ENCODE peak calls at places on chromosomes 6 and 20, in five cellular contexts. One of them, this sample, is unnamed.

GRCh38 chr6:166989427-166990034 is 9.7 kb upstream of the CEP43 start:
- DNase-seq in CD4-positive, CD25-positive, alpha-beta regulatory T cell: peak
- DNase-seq in cardiac muscle cell: peak
- DNase-seq in A549: peak
- DNase-seq in HCT116: no peak
- DNase-seq in this sample: no peak

GRCh38 chr20:53900380-53900999 is 169.9 kb downstream of the BCAS1 start:
- DNase-seq in HCT116: no peak
- DNase-seq in cardiac muscle cell: no peak
- DNase-seq in A549: peak
- DNase-seq in CD4-positive, CD25-positive, alpha-beta regulatory T cell: no peak
- DNase-seq in this sample: no peak

GRCh38 chr20:14069796-14070195 is 74.5 kb downstream of the MACROD2 start:
- DNase-seq in A549: no peak
- DNase-seq in cardiac muscle cell: no peak
- DNase-seq in CD4-positive, CD25-positive, alpha-beta regulatory T cell: no peak
- DNase-seq in HCT116: no peak
- DNase-seq in this sample: no peak

GRCh38 chr20:60695223-60695622 is 556.8 kb upstream of the CDH4 start:
- DNase-seq in CD4-positive, CD25-positive, alpha-beta regulatory T cell: no peak
- DNase-seq in cardiac muscle cell: no peak
- DNase-seq in HCT116: no peak
- DNase-seq in A549: peak
- DNase-seq in this sample: no peak

GRCh38 chr6:143110572-143110971 is 49.9 kb downstream of the AIG1 start:
- DNase-seq in CD4-positive, CD25-positive, alpha-beta regulatory T cell: no peak
- DNase-seq in HCT116: no peak
- DNase-seq in cardiac muscle cell: no peak
- DNase-seq in A549: no peak
- DNase-seq in this sample: no peak

GRCh38 chr6:83702749-83703148 is 6.2 kb downstream of the SNAP91 start:
- DNase-seq in cardiac muscle cell: no peak
- DNase-seq in HCT116: no peak
- DNase-seq in A549: no peak
- DNase-seq in CD4-positive, CD25-positive, alpha-beta regulatory T cell: no peak
- DNase-seq in this sample: no peak

GRCh38 chr6:136593748-136594490 is 43.7 kb upstream of the MAP7 start:
- DNase-seq in A549: peak
- DNase-seq in CD4-positive, CD25-positive, alpha-beta regulatory T cell: peak
- DNase-seq in HCT116: peak
- DNase-seq in cardiac muscle cell: peak
- DNase-seq in this sample: no peak

GRCh38 chr6:106149472-106150069 is 63.4 kb downstream of the PRDM1 start:
- DNase-seq in HCT116: no peak
- DNase-seq in A549: no peak
- DNase-seq in CD4-positive, CD25-positive, alpha-beta regulatory T cell: no peak
- DNase-seq in cardiac muscle cell: no peak
- DNase-seq in this sample: no peak

GRCh38 chr6:34447381-34447780 is 18.5 kb upstream of the PACSIN1 start:
- DNase-seq in HCT116: no peak
- DNase-seq in CD4-positive, CD25-positive, alpha-beta regulatory T cell: no peak
- DNase-seq in A549: no peak
- DNase-seq in cardiac muscle cell: no peak
- DNase-seq in this sample: no peak

GRCh38 chr20:15187612-15188011 is 850.2 kb upstream of the FLRT3 start:
- DNase-seq in A549: no peak
- DNase-seq in CD4-positive, CD25-positive, alpha-beta regulatory T cell: no peak
- DNase-seq in cardiac muscle cell: no peak
- DNase-seq in HCT116: no peak
- DNase-seq in this sample: no peak

GRCh38 chr6:52362443-52363221 is 681 bp downstream of the PAQR8 start:
- DNase-seq in CD4-positive, CD25-positive, alpha-beta regulatory T cell: peak
- DNase-seq in A549: no peak
- DNase-seq in cardiac muscle cell: peak
- DNase-seq in HCT116: no peak
- DNase-seq in this sample: peak

GRCh38 chr6:139369068-139369467 is 5.4 kb downstream of the CITED2 start:
- DNase-seq in CD4-positive, CD25-positive, alpha-beta regulatory T cell: no peak
- DNase-seq in cardiac muscle cell: no peak
- DNase-seq in A549: no peak
- DNase-seq in HCT116: no peak
- DNase-seq in this sample: no peak

GRCh38 chr20:48189177-48189576 is 403.9 kb upstream of the SULF2 start:
- DNase-seq in CD4-positive, CD25-positive, alpha-beta regulatory T cell: no peak
- DNase-seq in A549: peak
- DNase-seq in cardiac muscle cell: no peak
- DNase-seq in HCT116: peak
- DNase-seq in this sample: no peak

GRCh38 chr20:31691646-31692275 is 30.9 kb downstream of the BCL2L1 start:
- DNase-seq in CD4-positive, CD25-positive, alpha-beta regulatory T cell: no peak
- DNase-seq in cardiac muscle cell: no peak
- DNase-seq in A549: no peak
- DNase-seq in HCT116: no peak
- DNase-seq in this sample: no peak

GRCh38 chr6:44386364-44386928 is 1.1 kb upstream of the CDC5L start:
- DNase-seq in CD4-positive, CD25-positive, alpha-beta regulatory T cell: no peak
- DNase-seq in cardiac muscle cell: no peak
- DNase-seq in HCT116: no peak
- DNase-seq in A549: no peak
- DNase-seq in this sample: peak

GRCh38 chr6:160102956-160103824 is 18.4 kb upstream of the SLC22A1 start:
- DNase-seq in cardiac muscle cell: peak
- DNase-seq in HCT116: peak
- DNase-seq in CD4-positive, CD25-positive, alpha-beta regulatory T cell: no peak
- DNase-seq in A549: peak
- DNase-seq in this sample: no peak

GRCh38 chr6:101226677-101227135 is 166.8 kb upstream of the GRIK2 start:
- DNase-seq in CD4-positive, CD25-positive, alpha-beta regulatory T cell: no peak
- DNase-seq in cardiac muscle cell: peak
- DNase-seq in HCT116: peak
- DNase-seq in A549: peak
- DNase-seq in this sample: no peak

GRCh38 chr20:576156-576555 is 32.6 kb upstream of the CSNK2A1 start:
- DNase-seq in HCT116: no peak
- DNase-seq in A549: no peak
- DNase-seq in CD4-positive, CD25-positive, alpha-beta regulatory T cell: no peak
- DNase-seq in cardiac muscle cell: no peak
- DNase-seq in this sample: no peak

GRCh38 chr6:73652637-73653570 is 888 bp downstream of the SLC17A5 start:
- DNase-seq in HCT116: peak
- DNase-seq in CD4-positive, CD25-positive, alpha-beta regulatory T cell: peak
- DNase-seq in cardiac muscle cell: peak
- DNase-seq in A549: peak
- DNase-seq in this sample: peak

GRCh38 chr6:47700051-47700450 is 1.7 kb downstream of the ADGRF4 start:
- DNase-seq in A549: peak
- DNase-seq in cardiac muscle cell: no peak
- DNase-seq in CD4-positive, CD25-positive, alpha-beta regulatory T cell: no peak
- DNase-seq in HCT116: no peak
- DNase-seq in this sample: no peak

GRCh38 chr6:36759177-36759757 is 61.6 kb downstream of the RAB44 start:
- DNase-seq in CD4-positive, CD25-positive, alpha-beta regulatory T cell: peak
- DNase-seq in A549: peak
- DNase-seq in HCT116: peak
- DNase-seq in cardiac muscle cell: peak
- DNase-seq in this sample: peak

GRCh38 chr6:31814677-31815024 is 432 bp downstream of the HSPA1L start:
- DNase-seq in cardiac muscle cell: peak
- DNase-seq in A549: peak
- DNase-seq in CD4-positive, CD25-positive, alpha-beta regulatory T cell: peak
- DNase-seq in HCT116: peak
- DNase-seq in this sample: peak

GRCh38 chr20:5141615-5142014 is 14.8 kb downstream of the CDS2 start:
- DNase-seq in A549: no peak
- DNase-seq in CD4-positive, CD25-positive, alpha-beta regulatory T cell: no peak
- DNase-seq in cardiac muscle cell: no peak
- DNase-seq in HCT116: no peak
- DNase-seq in this sample: peak

GRCh38 chr6:53439556-53439955 is 90.8 kb upstream of the ELOVL5 start:
- DNase-seq in HCT116: no peak
- DNase-seq in cardiac muscle cell: no peak
- DNase-seq in CD4-positive, CD25-positive, alpha-beta regulatory T cell: no peak
- DNase-seq in A549: no peak
- DNase-seq in this sample: no peak

GRCh38 chr6:148293181-148293995 is 49.2 kb upstream of the SASH1 start:
- DNase-seq in A549: no peak
- DNase-seq in cardiac muscle cell: no peak
- DNase-seq in CD4-positive, CD25-positive, alpha-beta regulatory T cell: no peak
- DNase-seq in HCT116: no peak
- DNase-seq in this sample: no peak

GRCh38 chr6:158633127-158633526 is 11.4 kb downstream of the DYNLT1 start:
- DNase-seq in HCT116: no peak
- DNase-seq in A549: no peak
- DNase-seq in CD4-positive, CD25-positive, alpha-beta regulatory T cell: no peak
- DNase-seq in cardiac muscle cell: no peak
- DNase-seq in this sample: no peak

GRCh38 chr6:162670345-162670744 is 57.2 kb downstream of the PRKN start:
- DNase-seq in HCT116: no peak
- DNase-seq in CD4-positive, CD25-positive, alpha-beta regulatory T cell: no peak
- DNase-seq in cardiac muscle cell: peak
- DNase-seq in A549: no peak
- DNase-seq in this sample: no peak

GRCh38 chr6:12148317-12148801 is 136.2 kb downstream of the HIVEP1 start:
- DNase-seq in HCT116: no peak
- DNase-seq in CD4-positive, CD25-positive, alpha-beta regulatory T cell: no peak
- DNase-seq in A549: peak
- DNase-seq in cardiac muscle cell: no peak
- DNase-seq in this sample: no peak

GRCh38 chr6:5025911-5026819 is 22.3 kb upstream of the RPP40 start:
- DNase-seq in HCT116: no peak
- DNase-seq in cardiac muscle cell: peak
- DNase-seq in A549: no peak
- DNase-seq in CD4-positive, CD25-positive, alpha-beta regulatory T cell: no peak
- DNase-seq in this sample: peak

DNA sequence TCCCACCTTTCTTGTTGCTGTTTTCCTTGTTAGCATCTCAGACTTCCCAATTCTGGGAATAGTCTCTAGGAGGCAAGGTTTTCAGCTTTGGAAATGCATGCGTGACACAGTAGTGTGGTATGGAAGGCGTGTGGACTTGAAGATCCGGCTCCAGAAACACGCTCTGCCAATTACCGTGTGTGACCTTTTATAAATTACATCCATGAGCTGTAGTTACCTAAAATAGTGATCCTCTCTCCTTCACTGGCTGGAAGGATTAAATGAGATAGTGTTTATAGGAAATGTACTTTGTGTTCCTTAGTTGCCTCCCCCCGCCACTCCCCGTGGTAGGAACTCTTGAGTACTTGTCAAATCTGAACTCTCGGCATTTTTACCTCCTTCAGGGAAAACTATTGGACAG is 13.0 kb downstream of the E2F3 start:
- DNase-seq in A549: no peak
- DNase-seq in CD4-positive, CD25-positive, alpha-beta regulatory T cell: no peak
- DNase-seq in cardiac muscle cell: no peak
- DNase-seq in HCT116: no peak
- DNase-seq in this sample: no peak
- H3K27ac ChIP-seq in A549: no peak
- H3K27ac ChIP-seq in CD4-positive, CD25-positive, alpha-beta regulatory T cell: no peak
- H3K27ac ChIP-seq in cardiac muscle cell: peak
- H3K27ac ChIP-seq in HCT116: no peak
- H3K27ac ChIP-seq in this sample: no peak

GRCh38 chr20:44959082-44959895 is 908 bp downstream of the TOMM34 start:
- DNase-seq in cardiac muscle cell: peak
- DNase-seq in CD4-positive, CD25-positive, alpha-beta regulatory T cell: peak
- DNase-seq in A549: peak
- DNase-seq in HCT116: no peak
- DNase-seq in this sample: peak

GRCh38 chr20:44955270-44955669 is 4.9 kb downstream of the TOMM34 start:
- DNase-seq in A549: no peak
- DNase-seq in HCT116: no peak
- DNase-seq in CD4-positive, CD25-positive, alpha-beta regulatory T cell: no peak
- DNase-seq in cardiac muscle cell: no peak
- DNase-seq in this sample: no peak

GRCh38 chr20:44954198-44954597 is 6.0 kb downstream of the TOMM34 start:
- DNase-seq in A549: no peak
- DNase-seq in cardiac muscle cell: no peak
- DNase-seq in HCT116: no peak
- DNase-seq in CD4-positive, CD25-positive, alpha-beta regulatory T cell: no peak
- DNase-seq in this sample: no peak

GRCh38 chr20:44958276-44958675 is 1.9 kb downstream of the TOMM34 start:
- DNase-seq in A549: no peak
- DNase-seq in cardiac muscle cell: no peak
- DNase-seq in HCT116: no peak
- DNase-seq in CD4-positive, CD25-positive, alpha-beta regulatory T cell: no peak
- DNase-seq in this sample: no peak

GRCh38 chr20:44956410-44956809 is 3.8 kb downstream of the TOMM34 start:
- DNase-seq in CD4-positive, CD25-positive, alpha-beta regulatory T cell: no peak
- DNase-seq in cardiac muscle cell: no peak
- DNase-seq in A549: no peak
- DNase-seq in HCT116: no peak
- DNase-seq in this sample: no peak
- H3K27ac ChIP-seq in CD4-positive, CD25-positive, alpha-beta regulatory T cell: no peak
- H3K27ac ChIP-seq in cardiac muscle cell: no peak
- H3K27ac ChIP-seq in A549: no peak
- H3K27ac ChIP-seq in HCT116: no peak
- H3K27ac ChIP-seq in this sample: no peak

GRCh38 chr20:47108994-47109393 is 214.4 kb downstream of the EYA2 start:
- DNase-seq in HCT116: no peak
- DNase-seq in CD4-positive, CD25-positive, alpha-beta regulatory T cell: no peak
- DNase-seq in cardiac muscle cell: no peak
- DNase-seq in A549: no peak
- DNase-seq in this sample: no peak
- H3K27ac ChIP-seq in HCT116: no peak
- H3K27ac ChIP-seq in CD4-positive, CD25-positive, alpha-beta regulatory T cell: no peak
- H3K27ac ChIP-seq in cardiac muscle cell: no peak
- H3K27ac ChIP-seq in A549: no peak
- H3K27ac ChIP-seq in this sample: no peak

DNA sequence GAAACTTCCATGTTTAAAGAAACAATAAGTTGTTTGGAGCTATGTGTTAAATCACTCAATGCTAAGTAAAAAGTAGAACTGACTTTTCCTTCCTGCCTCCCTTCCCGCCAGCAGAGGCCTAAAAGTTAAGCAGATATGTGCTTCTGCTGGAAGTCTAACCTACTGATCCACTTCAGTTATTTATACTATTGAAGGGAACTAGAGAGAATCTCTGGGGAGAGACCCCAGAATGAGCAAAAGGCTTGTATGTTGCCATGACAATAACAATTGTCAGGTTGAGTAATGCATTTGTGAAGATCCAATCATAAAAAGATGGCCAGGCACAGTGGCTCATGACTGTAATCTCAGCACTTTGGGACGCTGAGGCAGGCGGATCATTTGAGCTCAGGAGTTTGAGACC is 24.7 kb downstream of the MGME1 start:
- DNase-seq in CD4-positive, CD25-positive, alpha-beta regulatory T cell: no peak
- DNase-seq in HCT116: no peak
- DNase-seq in cardiac muscle cell: no peak
- DNase-seq in A549: no peak
- DNase-seq in this sample: no peak
- H3K27ac ChIP-seq in CD4-positive, CD25-positive, alpha-beta regulatory T cell: no peak
- H3K27ac ChIP-seq in HCT116: no peak
- H3K27ac ChIP-seq in cardiac muscle cell: no peak
- H3K27ac ChIP-seq in A549: no peak
- H3K27ac ChIP-seq in this sample: no peak

This sample was measured in thyroid gland.